ENCODE peak calls at places on chromosome 20, in five cellular contexts. N is cardiac muscle cell, T is astrocyte of the cerebellum, Q is colonic mucosa, E is tibial nerve. K is an unnamed sample.

GRCh38 chr20:38125157-38126056 is 39.7 kb downstream of the TGM2 start:
- DNase-seq in Q (peak; percentile 84), T (no peak), E (peak; percentile 41), N (no peak), K (peak; percentile 48)

GRCh38 chr20:6819599-6819998 is 52.1 kb downstream of the BMP2 start:
- DNase-seq in T (no peak), N (peak; percentile 27), E (no peak), Q (peak; percentile 29), K (no peak)

GRCh38 chr20:22617160-22617559 is 32.8 kb upstream of the FOXA2 start:
- DNase-seq in E (no peak), T (no peak), Q (peak; percentile 29), N (peak; percentile 24), K (no peak)

GRCh38 chr20:16518068-16518783 is 55.0 kb downstream of the KIF16B start:
- DNase-seq in N (peak; percentile 57), Q (peak; percentile 57), T (peak; percentile 12), E (no peak), K (peak; percentile 52)

GRCh38 chr20:63281741-63282665 is 9.4 kb downstream of the ARFGAP1 start:
- DNase-seq in Q (no peak), E (no peak), N (no peak), T (no peak), K (no peak)

GRCh38 chr20:31640259-31640658 is 2.5 kb downstream of the COX4I2 start:
- DNase-seq in E (no peak), T (no peak), N (no peak), Q (no peak), K (no peak)

GRCh38 chr20:4300921-4301320 is 285.6 kb upstream of the RNF24 start:
- DNase-seq in E (no peak), T (no peak), N (no peak), Q (no peak), K (no peak)

GRCh38 chr20:54323227-54323734 is 115.4 kb downstream of the PFDN4 start:
- DNase-seq in E (no peak), T (no peak), Q (no peak), N (no peak), K (no peak)

GRCh38 chr20:25867776-25868649 is 171.4 kb upstream of the ZNF337 start:
- DNase-seq in N (peak; percentile 84), T (peak; percentile 34), Q (peak; percentile 65), E (no peak), K (no peak)

GRCh38 chr20:38114353-38114791 is 50.7 kb downstream of the TGM2 start:
- DNase-seq in Q (no peak), E (no peak), T (no peak), N (no peak), K (no peak)

GRCh38 chr20:19934792-19935491 is 82.2 kb upstream of the NAA20 start:
- DNase-seq in T (no peak), N (no peak), E (no peak), Q (peak; percentile 89), K (peak; percentile 40)

GRCh38 chr20:41150664-41151063 is 13.3 kb downstream of the PLCG1 start:
- DNase-seq in Q (no peak), N (no peak), E (no peak), T (no peak), K (no peak)

GRCh38 chr20:38145094-38146075 is 19.7 kb downstream of the TGM2 start:
- DNase-seq in T (no peak), N (no peak), Q (no peak), E (no peak), K (no peak)

GRCh38 chr20:21432911-21433310 is 35.6 kb upstream of the NKX2-4 start:
- DNase-seq in E (no peak), N (no peak), T (no peak), Q (no peak), K (no peak)

GRCh38 chr20:36852187-36852586 is 23.8 kb upstream of the TLDC2 start:
- DNase-seq in T (no peak), E (no peak), Q (no peak), N (no peak), K (no peak)

GRCh38 chr20:23926941-23927872 is 47.7 kb upstream of the CST5 start:
- DNase-seq in N (no peak), Q (no peak), T (no peak), E (no peak), K (no peak)

GRCh38 chr20:8749986-8750385 is 318.9 kb upstream of the PLCB4 start:
- DNase-seq in E (no peak), T (no peak), N (no peak), Q (no peak), K (no peak)

GRCh38 chr20:1624811-1625690 is 5.2 kb upstream of the SIRPB1 start:
- DNase-seq in E (no peak), N (no peak), Q (no peak), T (no peak), K (no peak)

GRCh38 chr20:41540916-41541315 is 77.3 kb downstream of the CHD6 start:
- DNase-seq in T (no peak), N (no peak), E (no peak), Q (no peak), K (no peak)

GRCh38 chr20:50543326-50543725 is 33.1 kb downstream of the PTPN1 start:
- DNase-seq in Q (no peak), E (no peak), N (no peak), T (no peak), K (no peak)

GRCh38 chr20:50548396-50548795 is 38.2 kb downstream of the PTPN1 start:
- DNase-seq in T (no peak), Q (no peak), N (no peak), E (no peak), K (no peak)

GRCh38 chr20:50545123-50545522 is 34.9 kb downstream of the PTPN1 start:
- DNase-seq in T (no peak), E (no peak), N (no peak), Q (no peak), K (no peak)

GRCh38 chr20:50547956-50548355 is 37.8 kb downstream of the PTPN1 start:
- DNase-seq in N (no peak), E (no peak), Q (no peak), T (no peak), K (no peak)

GRCh38 chr20:50546729-50547314 is 36.6 kb downstream of the PTPN1 start:
- DNase-seq in T (no peak), E (no peak), N (no peak), Q (no peak), K (no peak)
- H3K4me3 ChIP-seq in T (no peak overlapping the region), E (no peak overlapping the region), N (no peak overlapping the region), Q (no peak overlapping the region), K (no peak overlapping the region)

DNA sequence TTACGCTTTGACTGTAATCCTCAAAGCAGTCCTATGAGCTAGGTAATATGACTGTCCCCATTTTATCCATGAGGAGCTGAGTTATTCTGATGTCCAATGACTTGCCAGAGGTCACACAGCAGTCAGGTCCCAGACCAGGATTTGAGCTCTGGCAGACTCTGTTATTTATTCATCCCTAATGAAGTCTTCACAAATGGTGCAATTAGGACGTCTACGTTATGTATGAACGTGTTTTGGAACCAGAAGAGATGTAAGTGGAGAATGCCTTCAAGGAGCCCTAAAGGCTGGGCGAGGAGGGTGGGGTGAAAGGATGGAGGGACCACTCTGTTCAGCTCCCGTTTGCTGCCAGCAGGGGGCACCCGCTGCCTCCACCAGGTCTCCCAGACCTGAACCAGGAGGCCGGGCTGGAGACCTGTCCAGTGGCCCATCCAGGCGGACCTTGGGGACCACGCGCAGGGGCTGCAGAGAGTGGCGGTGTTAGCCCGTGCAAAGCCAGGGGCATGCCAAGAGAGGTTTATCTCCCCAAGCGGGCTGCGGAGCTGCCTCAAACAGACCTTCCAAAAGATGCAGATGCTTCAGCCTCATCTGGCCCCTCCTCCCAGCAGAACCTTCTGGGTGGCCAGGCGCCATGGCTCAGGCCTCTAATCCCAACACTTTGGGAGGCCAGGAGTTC is 15.2 kb upstream of the ZNF335 start:
- DNase-seq in Q (peak; percentile 72), E (peak; percentile 39), N (peak; percentile 84), T (no peak), K (no peak)
- TF ChIP-seq CTCF in Q (peak; percentile 78), E (peak; percentile 71), N (peak; percentile 93), T (peak; percentile 83), K (peak; percentile 91)

GRCh38 chr20:48921883-48922867 is 664 bp downstream of the ARFGEF2 start:
- DNase-seq in Q (peak; percentile 66), T (no peak), N (peak; percentile 75), E (no peak), K (no peak)

GRCh38 chr20:48920527-48921167 is 864 bp upstream of the ARFGEF2 start:
- DNase-seq in T (no peak), E (no peak), Q (no peak), N (no peak), K (no peak)

GRCh38 chr20:48924711-48925109 is 3.2 kb downstream of the ARFGEF2 start:
- DNase-seq in Q (no peak), N (no peak), E (no peak), T (no peak), K (no peak)

GRCh38 chr20:48926267-48926666 is 4.8 kb downstream of the ARFGEF2 start:
- DNase-seq in Q (no peak), T (no peak), E (no peak), N (no peak), K (no peak)

GRCh38 chr20:48923149-48923718 is 1.7 kb downstream of the ARFGEF2 start:
- DNase-seq in T (no peak), Q (no peak), N (no peak), E (no peak), K (no peak)
- H3K4me3 ChIP-seq in T (no peak overlapping the region), Q (peak overlapping the region; percentile 83), N (peak overlapping the region; percentile 85), E (no peak overlapping the region), K (peak overlapping the region; percentile 97)

DNA sequence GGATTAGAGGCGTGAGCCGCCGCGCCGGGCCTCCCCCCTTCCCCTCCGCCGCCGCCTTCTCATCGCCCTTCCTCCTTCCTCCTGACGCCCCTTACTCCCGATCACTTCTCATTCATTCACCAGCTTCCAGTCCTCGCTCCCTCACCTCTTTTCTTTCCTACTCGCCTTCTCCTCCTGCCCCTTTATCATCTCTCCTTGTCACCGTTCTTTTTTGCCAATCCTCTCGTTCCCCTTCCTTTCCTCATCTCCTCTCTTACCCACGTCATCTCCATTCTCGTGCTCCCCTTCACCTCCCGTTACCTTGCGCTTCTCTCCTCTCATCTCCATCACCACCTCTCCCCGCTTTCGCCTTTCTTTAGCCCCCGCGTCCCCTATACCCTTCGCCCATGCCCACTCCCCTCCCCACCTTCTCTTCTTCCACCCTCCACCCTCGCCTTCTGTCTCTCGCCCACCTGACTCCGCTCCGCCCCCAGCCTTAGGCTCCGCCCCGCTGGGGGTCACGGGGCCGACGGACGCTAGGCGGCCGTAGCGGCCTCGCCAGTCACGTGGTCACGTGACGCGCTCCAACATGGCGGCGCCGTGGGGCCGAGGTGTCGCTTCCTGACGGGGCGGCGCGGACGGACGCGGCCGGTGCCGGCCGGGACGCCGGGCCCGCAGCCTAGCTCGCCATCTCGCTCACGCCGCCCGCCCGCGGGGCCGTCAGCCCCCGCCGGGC is at the start of gene ARFGEF2:
- DNase-seq in Q (peak; percentile 96), N (peak; percentile 97), E (peak; percentile 84), T (peak; percentile 64), K (peak; percentile 63)
- TF ChIP-seq CTCF in Q (no peak), N (no peak), E (peak; percentile 58), T (no peak), K (peak; percentile 9)

DNA sequence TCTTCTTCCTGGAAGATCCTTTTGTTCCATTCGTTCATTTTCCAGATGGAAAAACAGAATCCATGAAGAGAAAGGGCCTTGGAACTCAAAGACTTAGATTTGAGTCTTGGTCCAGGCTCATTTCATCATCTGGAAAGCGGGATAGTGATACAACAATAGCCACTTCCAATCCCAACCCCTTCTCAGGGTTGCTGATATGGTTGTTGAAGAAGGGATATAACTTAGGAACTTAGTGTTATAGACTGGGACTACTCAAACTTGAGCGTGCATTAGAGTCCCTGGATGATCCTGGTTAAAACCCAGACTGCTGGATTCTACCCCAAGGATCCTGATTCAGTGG is 1.3 kb downstream of the GDAP1L1 start:
- DNase-seq in T (no peak), N (no peak), E (no peak), Q (no peak), K (no peak)
- H3K4me3 ChIP-seq in T (no peak overlapping the region), N (no peak overlapping the region), E (no peak overlapping the region), Q (no peak overlapping the region), K (no peak overlapping the region)

GRCh38 chr20:57785061-57785460 is 75.2 kb upstream of the PMEPA1 start:
- DNase-seq in E (no peak), Q (no peak), T (no peak), N (no peak), K (no peak)
- TF ChIP-seq CTCF in E (no peak), Q (no peak), T (no peak), N (no peak), K (no peak)

K was measured in LNCaP clone FGC.